ENCODE peak calls at places on chromosomes 3 and 15, in ten cellular contexts. One of them, this sample, is unnamed.

GRCh38 chr15:38304486-38304885 is 51.9 kb downstream of the SPRED1 start:
- DNase-seq in glutamatergic neuron: no peak
- DNase-seq in tibial artery: no peak
- DNase-seq in fibroblast of lung: no peak
- DNase-seq in fibroblast of pulmonary artery: no peak
- DNase-seq in tibial nerve: no peak
- DNase-seq in upper lobe of left lung: no peak
- DNase-seq in GM20000: no peak
- DNase-seq in AG09309: no peak
- DNase-seq in AG04450: no peak
- DNase-seq in this sample: no peak

GRCh38 chr3:21942328-21942727 is 191.3 kb upstream of the ZNF385D start:
- DNase-seq in glutamatergic neuron: no peak
- DNase-seq in tibial artery: no peak
- DNase-seq in fibroblast of lung: peak
- DNase-seq in fibroblast of pulmonary artery: peak
- DNase-seq in tibial nerve: no peak
- DNase-seq in upper lobe of left lung: no peak
- DNase-seq in GM20000: no peak
- DNase-seq in AG09309: peak
- DNase-seq in AG04450: peak
- DNase-seq in this sample: no peak

GRCh38 chr3:49602877-49603411 is 48.7 kb downstream of the BSN start:
- DNase-seq in glutamatergic neuron: no peak
- DNase-seq in tibial artery: no peak
- DNase-seq in fibroblast of lung: no peak
- DNase-seq in fibroblast of pulmonary artery: no peak
- DNase-seq in tibial nerve: no peak
- DNase-seq in upper lobe of left lung: no peak
- DNase-seq in GM20000: no peak
- DNase-seq in AG09309: no peak
- DNase-seq in AG04450: no peak
- DNase-seq in this sample: no peak

GRCh38 chr3:8741581-8742355 is 8.2 kb downstream of the CAV3 start:
- DNase-seq in glutamatergic neuron: no peak
- DNase-seq in tibial artery: no peak
- DNase-seq in fibroblast of lung: peak
- DNase-seq in fibroblast of pulmonary artery: peak
- DNase-seq in tibial nerve: no peak
- DNase-seq in upper lobe of left lung: no peak
- DNase-seq in GM20000: no peak
- DNase-seq in AG09309: no peak
- DNase-seq in AG04450: peak
- DNase-seq in this sample: no peak

GRCh38 chr3:188025555-188025954 is 128.4 kb upstream of the LPP start:
- DNase-seq in glutamatergic neuron: no peak
- DNase-seq in tibial artery: no peak
- DNase-seq in fibroblast of lung: no peak
- DNase-seq in fibroblast of pulmonary artery: no peak
- DNase-seq in tibial nerve: no peak
- DNase-seq in upper lobe of left lung: no peak
- DNase-seq in GM20000: no peak
- DNase-seq in AG09309: no peak
- DNase-seq in AG04450: no peak
- DNase-seq in this sample: no peak

GRCh38 chr3:69082805-69083204 is 1.9 kb upstream of the ARL6IP5 start:
- DNase-seq in glutamatergic neuron: no peak
- DNase-seq in tibial artery: no peak
- DNase-seq in fibroblast of lung: peak
- DNase-seq in fibroblast of pulmonary artery: peak
- DNase-seq in tibial nerve: no peak
- DNase-seq in upper lobe of left lung: peak
- DNase-seq in GM20000: peak
- DNase-seq in AG09309: peak
- DNase-seq in AG04450: no peak
- DNase-seq in this sample: no peak

GRCh38 chr3:15272431-15273196 is 59.8 kb downstream of the SH3BP5 start:
- DNase-seq in glutamatergic neuron: no peak
- DNase-seq in tibial artery: no peak
- DNase-seq in fibroblast of lung: no peak
- DNase-seq in fibroblast of pulmonary artery: peak
- DNase-seq in tibial nerve: no peak
- DNase-seq in upper lobe of left lung: no peak
- DNase-seq in GM20000: no peak
- DNase-seq in AG09309: no peak
- DNase-seq in AG04450: no peak
- DNase-seq in this sample: no peak

GRCh38 chr3:140285380-140285779 is 350.4 kb downstream of the CLSTN2 start:
- DNase-seq in glutamatergic neuron: no peak
- DNase-seq in tibial artery: no peak
- DNase-seq in fibroblast of lung: no peak
- DNase-seq in fibroblast of pulmonary artery: no peak
- DNase-seq in tibial nerve: no peak
- DNase-seq in upper lobe of left lung: no peak
- DNase-seq in GM20000: no peak
- DNase-seq in AG09309: no peak
- DNase-seq in AG04450: no peak
- DNase-seq in this sample: no peak

GRCh38 chr3:141408596-141408995 is 40.3 kb downstream of the ZBTB38 start:
- DNase-seq in glutamatergic neuron: no peak
- DNase-seq in tibial artery: no peak
- DNase-seq in fibroblast of lung: no peak
- DNase-seq in fibroblast of pulmonary artery: no peak
- DNase-seq in tibial nerve: no peak
- DNase-seq in upper lobe of left lung: no peak
- DNase-seq in GM20000: no peak
- DNase-seq in AG09309: no peak
- DNase-seq in AG04450: no peak
- DNase-seq in this sample: no peak

GRCh38 chr15:27082526-27082925 is 111.5 kb downstream of the GABRG3 start:
- DNase-seq in glutamatergic neuron: no peak
- DNase-seq in tibial artery: no peak
- DNase-seq in fibroblast of lung: no peak
- DNase-seq in fibroblast of pulmonary artery: no peak
- DNase-seq in tibial nerve: no peak
- DNase-seq in upper lobe of left lung: no peak
- DNase-seq in GM20000: no peak
- DNase-seq in AG09309: no peak
- DNase-seq in AG04450: no peak
- DNase-seq in this sample: no peak

GRCh38 chr15:68032672-68033071 is 21.4 kb upstream of the PIAS1 start:
- DNase-seq in glutamatergic neuron: no peak
- DNase-seq in tibial artery: no peak
- DNase-seq in fibroblast of lung: no peak
- DNase-seq in fibroblast of pulmonary artery: no peak
- DNase-seq in tibial nerve: no peak
- DNase-seq in upper lobe of left lung: no peak
- DNase-seq in GM20000: peak
- DNase-seq in AG09309: no peak
- DNase-seq in AG04450: no peak
- DNase-seq in this sample: no peak

DNA sequence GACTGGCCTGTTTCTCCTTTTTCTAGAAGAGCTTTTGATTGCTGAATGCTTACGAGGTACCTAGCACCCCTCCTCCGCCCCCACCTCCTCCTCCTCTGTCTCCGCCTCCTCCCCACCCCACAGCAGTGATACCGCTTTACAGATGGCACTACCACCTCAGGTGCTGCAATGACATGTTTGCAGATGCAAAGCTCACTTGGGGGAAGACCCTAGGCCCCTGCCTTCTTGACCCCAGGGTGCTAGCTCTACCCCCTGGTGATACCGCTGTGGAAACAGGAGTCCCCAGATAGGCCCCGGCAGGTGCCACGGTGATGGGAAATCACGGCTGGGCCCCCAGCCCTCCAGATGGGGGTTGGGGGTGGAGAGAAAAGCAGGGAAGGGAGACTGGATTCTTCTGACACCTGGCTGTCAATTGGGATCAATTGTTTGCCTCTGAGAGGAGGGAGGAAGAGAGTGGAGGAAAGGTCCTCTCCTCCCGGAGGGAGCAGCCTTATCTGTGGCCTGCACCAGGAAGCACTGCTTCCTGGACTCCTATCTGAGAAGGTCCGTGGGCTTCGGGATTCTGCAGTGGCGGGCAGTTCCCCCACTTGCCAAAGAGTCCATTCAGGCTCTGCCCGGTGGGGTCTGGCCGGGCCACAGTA is 37.6 kb downstream of the DNASE1L3 start:
- DNase-seq in glutamatergic neuron: no peak
- DNase-seq in tibial artery: no peak
- DNase-seq in fibroblast of lung: no peak
- DNase-seq in fibroblast of pulmonary artery: no peak
- DNase-seq in tibial nerve: no peak
- DNase-seq in upper lobe of left lung: no peak
- DNase-seq in GM20000: no peak
- DNase-seq in AG09309: no peak
- DNase-seq in AG04450: no peak
- DNase-seq in this sample: no peak
- TF ChIP-seq CTCF in glutamatergic neuron: no peak
- TF ChIP-seq CTCF in tibial artery: no peak
- TF ChIP-seq CTCF in fibroblast of lung: no peak
- TF ChIP-seq CTCF in fibroblast of pulmonary artery: no peak
- TF ChIP-seq CTCF in tibial nerve: no peak
- TF ChIP-seq CTCF in upper lobe of left lung: no peak
- TF ChIP-seq CTCF in GM20000: no peak
- TF ChIP-seq CTCF in AG09309: no peak
- TF ChIP-seq CTCF in AG04450: no peak
- TF ChIP-seq CTCF in this sample: no peak

GRCh38 chr15:69861331-69862171 is 236.2 kb downstream of the TLE3 start:
- DNase-seq in glutamatergic neuron: no peak
- DNase-seq in tibial artery: no peak
- DNase-seq in fibroblast of lung: no peak
- DNase-seq in fibroblast of pulmonary artery: peak
- DNase-seq in tibial nerve: no peak
- DNase-seq in upper lobe of left lung: no peak
- DNase-seq in GM20000: no peak
- DNase-seq in AG09309: no peak
- DNase-seq in AG04450: no peak
- DNase-seq in this sample: no peak

GRCh38 chr15:69863446-69863845 is 234.3 kb downstream of the TLE3 start:
- DNase-seq in glutamatergic neuron: no peak
- DNase-seq in tibial artery: no peak
- DNase-seq in fibroblast of lung: no peak
- DNase-seq in fibroblast of pulmonary artery: no peak
- DNase-seq in tibial nerve: no peak
- DNase-seq in upper lobe of left lung: no peak
- DNase-seq in GM20000: no peak
- DNase-seq in AG09309: no peak
- DNase-seq in AG04450: no peak
- DNase-seq in this sample: no peak

GRCh38 chr15:69860316-69860715 is 237.4 kb downstream of the TLE3 start:
- DNase-seq in glutamatergic neuron: no peak
- DNase-seq in tibial artery: no peak
- DNase-seq in fibroblast of lung: no peak
- DNase-seq in fibroblast of pulmonary artery: no peak
- DNase-seq in tibial nerve: no peak
- DNase-seq in upper lobe of left lung: no peak
- DNase-seq in GM20000: no peak
- DNase-seq in AG09309: no peak
- DNase-seq in AG04450: no peak
- DNase-seq in this sample: no peak

GRCh38 chr15:69860921-69861320 is 236.8 kb downstream of the TLE3 start:
- DNase-seq in glutamatergic neuron: no peak
- DNase-seq in tibial artery: no peak
- DNase-seq in fibroblast of lung: no peak
- DNase-seq in fibroblast of pulmonary artery: no peak
- DNase-seq in tibial nerve: no peak
- DNase-seq in upper lobe of left lung: no peak
- DNase-seq in GM20000: no peak
- DNase-seq in AG09309: no peak
- DNase-seq in AG04450: no peak
- DNase-seq in this sample: no peak

DNA sequence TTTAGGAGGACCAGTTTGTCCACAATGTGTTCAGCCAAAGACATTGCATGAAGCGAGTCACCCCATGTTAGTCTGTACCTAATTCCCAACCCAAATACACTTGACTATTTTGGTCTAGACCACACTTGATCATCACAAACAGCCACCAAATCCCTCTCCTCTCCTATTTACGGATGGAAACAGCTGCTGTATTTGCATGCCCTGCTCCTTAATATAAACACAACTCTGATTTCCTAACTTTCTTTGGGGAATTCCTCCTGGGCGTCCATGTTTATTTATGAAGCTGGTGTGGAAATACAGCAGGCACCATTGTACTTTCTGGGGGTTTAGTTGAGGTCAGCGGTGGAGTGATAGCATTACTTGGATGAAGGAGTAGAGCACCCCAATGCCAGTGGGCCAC is 235.2 kb downstream of the TLE3 start:
- DNase-seq in glutamatergic neuron: no peak
- DNase-seq in tibial artery: no peak
- DNase-seq in fibroblast of lung: peak
- DNase-seq in fibroblast of pulmonary artery: peak
- DNase-seq in tibial nerve: no peak
- DNase-seq in upper lobe of left lung: no peak
- DNase-seq in GM20000: no peak
- DNase-seq in AG09309: no peak
- DNase-seq in AG04450: peak
- DNase-seq in this sample: no peak
- TF ChIP-seq CTCF in glutamatergic neuron: no peak
- TF ChIP-seq CTCF in tibial artery: no peak
- TF ChIP-seq CTCF in fibroblast of lung: no peak
- TF ChIP-seq CTCF in fibroblast of pulmonary artery: no peak
- TF ChIP-seq CTCF in tibial nerve: no peak
- TF ChIP-seq CTCF in upper lobe of left lung: no peak
- TF ChIP-seq CTCF in GM20000: no peak
- TF ChIP-seq CTCF in AG09309: no peak
- TF ChIP-seq CTCF in AG04450: no peak
- TF ChIP-seq CTCF in this sample: no peak

GRCh38 chr15:100663066-100663465 is 60.7 kb downstream of the ASB7 start:
- DNase-seq in glutamatergic neuron: peak
- DNase-seq in tibial artery: peak
- DNase-seq in fibroblast of lung: no peak
- DNase-seq in fibroblast of pulmonary artery: no peak
- DNase-seq in tibial nerve: no peak
- DNase-seq in upper lobe of left lung: no peak
- DNase-seq in GM20000: peak
- DNase-seq in AG09309: no peak
- DNase-seq in AG04450: no peak
- DNase-seq in this sample: no peak
- TF ChIP-seq CTCF in glutamatergic neuron: no peak
- TF ChIP-seq CTCF in tibial artery: no peak
- TF ChIP-seq CTCF in fibroblast of lung: no peak
- TF ChIP-seq CTCF in fibroblast of pulmonary artery: peak
- TF ChIP-seq CTCF in tibial nerve: no peak
- TF ChIP-seq CTCF in upper lobe of left lung: no peak
- TF ChIP-seq CTCF in GM20000: no peak
- TF ChIP-seq CTCF in AG09309: peak
- TF ChIP-seq CTCF in AG04450: peak
- TF ChIP-seq CTCF in this sample: no peak

DNA sequence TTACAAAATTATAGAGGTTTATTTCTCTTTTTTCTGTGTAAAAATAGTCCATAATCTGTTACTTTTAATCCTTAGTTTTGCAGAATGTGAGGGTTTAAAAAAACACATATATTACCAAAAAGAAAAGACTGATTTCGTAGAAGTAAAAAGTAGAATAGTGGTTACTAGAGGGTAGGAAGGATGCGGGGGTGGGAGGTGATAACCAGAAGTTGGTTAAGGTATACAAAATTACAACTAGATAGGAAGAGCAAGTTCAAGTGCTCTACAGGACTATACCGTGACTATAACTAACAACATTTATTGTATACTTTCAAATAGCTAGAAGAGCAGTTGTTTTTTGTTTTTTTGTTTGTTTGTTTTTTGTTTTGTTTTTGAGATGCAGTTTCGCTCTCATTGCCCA is 16.1 kb downstream of the CASR start:
- DNase-seq in glutamatergic neuron: no peak
- DNase-seq in tibial artery: no peak
- DNase-seq in fibroblast of lung: no peak
- DNase-seq in fibroblast of pulmonary artery: no peak
- DNase-seq in tibial nerve: no peak
- DNase-seq in upper lobe of left lung: no peak
- DNase-seq in GM20000: no peak
- DNase-seq in AG09309: no peak
- DNase-seq in AG04450: no peak
- DNase-seq in this sample: no peak
- TF ChIP-seq CTCF in glutamatergic neuron: no peak
- TF ChIP-seq CTCF in tibial artery: no peak
- TF ChIP-seq CTCF in fibroblast of lung: no peak
- TF ChIP-seq CTCF in fibroblast of pulmonary artery: no peak
- TF ChIP-seq CTCF in tibial nerve: no peak
- TF ChIP-seq CTCF in upper lobe of left lung: no peak
- TF ChIP-seq CTCF in GM20000: no peak
- TF ChIP-seq CTCF in AG09309: no peak
- TF ChIP-seq CTCF in AG04450: no peak
- TF ChIP-seq CTCF in this sample: no peak